ENCODE peak calls at places on chromosomes 16 and 17, in four cellular contexts. One of them, this sample, is unnamed.
A peak's percentile ranks its signal among the peaks of the same experiment; 100 is the strongest.

GRCh38 chr17:33241390-33241789 is 51.7 kb downstream of the ASIC2 start:
- DNase-seq in RWPE1: peak; percentile 34
- DNase-seq in T-cell: no peak
- DNase-seq in astrocyte of the cerebellum: no peak
- DNase-seq in this sample: no peak

GRCh38 chr16:17358350-17358749 is 112.4 kb downstream of the XYLT1 start:
- DNase-seq in RWPE1: no peak
- DNase-seq in T-cell: no peak
- DNase-seq in astrocyte of the cerebellum: no peak
- DNase-seq in this sample: no peak

GRCh38 chr17:82148997-82149396 is 51.0 kb upstream of the FASN start:
- DNase-seq in RWPE1: no peak
- DNase-seq in T-cell: no peak
- DNase-seq in astrocyte of the cerebellum: no peak
- DNase-seq in this sample: no peak

GRCh38 chr17:40491486-40491885 is 9.9 kb downstream of the TNS4 start:
- DNase-seq in RWPE1: no peak
- DNase-seq in T-cell: no peak
- DNase-seq in astrocyte of the cerebellum: no peak
- DNase-seq in this sample: no peak

GRCh38 chr17:17813055-17813724 is 23.6 kb downstream of the SREBF1 start:
- DNase-seq in RWPE1: no peak
- DNase-seq in T-cell: no peak
- DNase-seq in astrocyte of the cerebellum: no peak
- DNase-seq in this sample: no peak

GRCh38 chr17:51351890-51352289 is 91.5 kb downstream of the UTP18 start:
- DNase-seq in RWPE1: no peak
- DNase-seq in T-cell: no peak
- DNase-seq in astrocyte of the cerebellum: peak; percentile 49
- DNase-seq in this sample: no peak

GRCh38 chr16:13067648-13068047 is 166.2 kb downstream of the SHISA9 start:
- DNase-seq in RWPE1: no peak
- DNase-seq in T-cell: no peak
- DNase-seq in astrocyte of the cerebellum: no peak
- DNase-seq in this sample: no peak

GRCh38 chr16:73054732-73055481 is 7.0 kb upstream of the ZFHX3 start:
- DNase-seq in RWPE1: no peak
- DNase-seq in T-cell: no peak
- DNase-seq in astrocyte of the cerebellum: no peak
- DNase-seq in this sample: no peak

GRCh38 chr16:8682551-8683259 is 8.3 kb downstream of the ABAT start:
- DNase-seq in RWPE1: no peak
- DNase-seq in T-cell: no peak
- DNase-seq in astrocyte of the cerebellum: no peak
- DNase-seq in this sample: no peak

GRCh38 chr16:86252596-86252995 is 257.7 kb upstream of the FOXF1 start:
- DNase-seq in RWPE1: no peak
- DNase-seq in T-cell: no peak
- DNase-seq in astrocyte of the cerebellum: no peak
- DNase-seq in this sample: no peak

GRCh38 chr17:19762515-19762961 is 14.4 kb upstream of the ALDH3A1 start:
- DNase-seq in RWPE1: peak; percentile 52
- DNase-seq in T-cell: peak; percentile 76
- DNase-seq in astrocyte of the cerebellum: no peak
- DNase-seq in this sample: peak; percentile 81

GRCh38 chr16:84199861-84200260 is 8.9 kb downstream of the ADAD2 start:
- DNase-seq in RWPE1: no peak
- DNase-seq in T-cell: no peak
- DNase-seq in astrocyte of the cerebellum: no peak
- DNase-seq in this sample: no peak

GRCh38 chr17:57940217-57940616 is 15.0 kb downstream of the CUEDC1 start:
- DNase-seq in RWPE1: no peak
- DNase-seq in T-cell: no peak
- DNase-seq in astrocyte of the cerebellum: no peak
- DNase-seq in this sample: no peak

GRCh38 chr17:29589524-29590260 is at the start of gene GIT1:
- DNase-seq in RWPE1: peak; percentile 89
- DNase-seq in T-cell: peak; percentile 81
- DNase-seq in astrocyte of the cerebellum: no peak
- DNase-seq in this sample: peak; percentile 95

GRCh38 chr16:15737140-15737644 is 87.1 kb downstream of the NDE1 start:
- DNase-seq in RWPE1: no peak
- DNase-seq in T-cell: no peak
- DNase-seq in astrocyte of the cerebellum: no peak
- DNase-seq in this sample: no peak

GRCh38 chr17:43326490-43327275 is 72.1 kb upstream of the ARL4D start:
- DNase-seq in RWPE1: no peak
- DNase-seq in T-cell: no peak
- DNase-seq in astrocyte of the cerebellum: no peak
- DNase-seq in this sample: no peak

GRCh38 chr17:57356722-57357391 is 100.5 kb downstream of the MSI2 start:
- DNase-seq in RWPE1: no peak
- DNase-seq in T-cell: no peak
- DNase-seq in astrocyte of the cerebellum: no peak
- DNase-seq in this sample: no peak

GRCh38 chr16:87446479-87446878 is 46.3 kb downstream of the ZCCHC14 start:
- DNase-seq in RWPE1: no peak
- DNase-seq in T-cell: no peak
- DNase-seq in astrocyte of the cerebellum: no peak
- DNase-seq in this sample: no peak

GRCh38 chr16:27363797-27364196 is 38.2 kb upstream of the IL21R start:
- DNase-seq in RWPE1: no peak
- DNase-seq in T-cell: no peak
- DNase-seq in astrocyte of the cerebellum: no peak
- DNase-seq in this sample: no peak

GRCh38 chr17:4365628-4366311 is 705 bp downstream of the UBE2G1 start:
- DNase-seq in RWPE1: no peak
- DNase-seq in T-cell: peak; percentile 20
- DNase-seq in astrocyte of the cerebellum: no peak
- DNase-seq in this sample: no peak

This sample was measured in activated effector memory CD4-positive, alpha-beta T cell treated with anti-CD3 and anti-CD28 coated beads, Interleukin-2, amount 50 U/mL, for 16 hours.